ENCODE peak calls at places on chromosomes 13 and 19, in seven cellular contexts. One of them, this sample, is unnamed.

GRCh38 chr19:35165200-35166058 is 10.9 kb downstream of the FXYD5 start:
- DNase-seq in activated T-cell treated with anti-CD3 and anti-CD28 coated beads, Interleukin-2, amount 50 U/mL, for 1 hour: peak; percentile 16
- DNase-seq in anterior cingulate cortex: no peak
- DNase-seq in Right ventricle myocardium superior: no peak
- DNase-seq in AG09319: no peak
- DNase-seq in NCI-H2227 treated with DMSO at 0.1 percent for 48 hours: no peak
- DNase-seq in GM23248: no peak
- DNase-seq in this sample: no peak

GRCh38 chr19:7928741-7929701 is 3.1 kb upstream of the CTXN1 start:
- DNase-seq in activated T-cell treated with anti-CD3 and anti-CD28 coated beads, Interleukin-2, amount 50 U/mL, for 1 hour: peak; percentile 82
- DNase-seq in anterior cingulate cortex: no peak
- DNase-seq in Right ventricle myocardium superior: no peak
- DNase-seq in AG09319: peak; percentile 56
- DNase-seq in NCI-H2227 treated with DMSO at 0.1 percent for 48 hours: no peak
- DNase-seq in GM23248: peak; percentile 92
- DNase-seq in this sample: peak; percentile 72

GRCh38 chr19:50510700-50511068 is 307 bp downstream of the JOSD2 start:
- DNase-seq in activated T-cell treated with anti-CD3 and anti-CD28 coated beads, Interleukin-2, amount 50 U/mL, for 1 hour: no peak
- DNase-seq in anterior cingulate cortex: peak; percentile 94
- DNase-seq in Right ventricle myocardium superior: no peak
- DNase-seq in AG09319: no peak
- DNase-seq in NCI-H2227 treated with DMSO at 0.1 percent for 48 hours: peak; percentile 94
- DNase-seq in GM23248: no peak
- DNase-seq in this sample: no peak

GRCh38 chr19:46383171-46383815 is 30.1 kb downstream of the CCDC8 start:
- DNase-seq in activated T-cell treated with anti-CD3 and anti-CD28 coated beads, Interleukin-2, amount 50 U/mL, for 1 hour: no peak
- DNase-seq in anterior cingulate cortex: no peak
- DNase-seq in Right ventricle myocardium superior: no peak
- DNase-seq in AG09319: no peak
- DNase-seq in NCI-H2227 treated with DMSO at 0.1 percent for 48 hours: no peak
- DNase-seq in GM23248: no peak
- DNase-seq in this sample: no peak

GRCh38 chr19:33674575-33675367 is 53.0 kb downstream of the CHST8 start:
- DNase-seq in activated T-cell treated with anti-CD3 and anti-CD28 coated beads, Interleukin-2, amount 50 U/mL, for 1 hour: no peak
- DNase-seq in anterior cingulate cortex: no peak
- DNase-seq in Right ventricle myocardium superior: no peak
- DNase-seq in AG09319: no peak
- DNase-seq in NCI-H2227 treated with DMSO at 0.1 percent for 48 hours: no peak
- DNase-seq in GM23248: no peak
- DNase-seq in this sample: no peak

GRCh38 chr13:39422845-39423565 is 180.0 kb downstream of the LHFPL6 start:
- DNase-seq in activated T-cell treated with anti-CD3 and anti-CD28 coated beads, Interleukin-2, amount 50 U/mL, for 1 hour: no peak
- DNase-seq in anterior cingulate cortex: no peak
- DNase-seq in Right ventricle myocardium superior: no peak
- DNase-seq in AG09319: no peak
- DNase-seq in NCI-H2227 treated with DMSO at 0.1 percent for 48 hours: no peak
- DNase-seq in GM23248: peak; percentile 21
- DNase-seq in this sample: no peak

GRCh38 chr19:38470788-38471480 is 37.4 kb downstream of the RYR1 start:
- DNase-seq in activated T-cell treated with anti-CD3 and anti-CD28 coated beads, Interleukin-2, amount 50 U/mL, for 1 hour: no peak
- DNase-seq in anterior cingulate cortex: no peak
- DNase-seq in Right ventricle myocardium superior: no peak
- DNase-seq in AG09319: no peak
- DNase-seq in NCI-H2227 treated with DMSO at 0.1 percent for 48 hours: no peak
- DNase-seq in GM23248: no peak
- DNase-seq in this sample: no peak

GRCh38 chr13:21330126-21330861 is 128.8 kb downstream of the ZDHHC20 start:
- DNase-seq in activated T-cell treated with anti-CD3 and anti-CD28 coated beads, Interleukin-2, amount 50 U/mL, for 1 hour: no peak
- DNase-seq in anterior cingulate cortex: no peak
- DNase-seq in Right ventricle myocardium superior: no peak
- DNase-seq in AG09319: no peak
- DNase-seq in NCI-H2227 treated with DMSO at 0.1 percent for 48 hours: no peak
- DNase-seq in GM23248: no peak
- DNase-seq in this sample: no peak

GRCh38 chr19:41575998-41576397 is at the start of gene CEACAM21:
- DNase-seq in activated T-cell treated with anti-CD3 and anti-CD28 coated beads, Interleukin-2, amount 50 U/mL, for 1 hour: peak; percentile 43
- DNase-seq in anterior cingulate cortex: peak; percentile 16
- DNase-seq in Right ventricle myocardium superior: peak; percentile 81
- DNase-seq in AG09319: no peak
- DNase-seq in NCI-H2227 treated with DMSO at 0.1 percent for 48 hours: no peak
- DNase-seq in GM23248: no peak
- DNase-seq in this sample: no peak

GRCh38 chr13:43021926-43022670 is 1.3 kb upstream of the DNAJC15 start:
- DNase-seq in activated T-cell treated with anti-CD3 and anti-CD28 coated beads, Interleukin-2, amount 50 U/mL, for 1 hour: no peak
- DNase-seq in anterior cingulate cortex: no peak
- DNase-seq in Right ventricle myocardium superior: no peak
- DNase-seq in AG09319: no peak
- DNase-seq in NCI-H2227 treated with DMSO at 0.1 percent for 48 hours: no peak
- DNase-seq in GM23248: peak; percentile 24
- DNase-seq in this sample: no peak

GRCh38 chr19:17629760-17630159 is 58.4 kb downstream of the UNC13A start:
- DNase-seq in activated T-cell treated with anti-CD3 and anti-CD28 coated beads, Interleukin-2, amount 50 U/mL, for 1 hour: no peak
- DNase-seq in anterior cingulate cortex: no peak
- DNase-seq in Right ventricle myocardium superior: no peak
- DNase-seq in AG09319: no peak
- DNase-seq in NCI-H2227 treated with DMSO at 0.1 percent for 48 hours: no peak
- DNase-seq in GM23248: no peak
- DNase-seq in this sample: no peak

GRCh38 chr13:111659236-111659635 is 338.8 kb downstream of the TEX29 start:
- DNase-seq in activated T-cell treated with anti-CD3 and anti-CD28 coated beads, Interleukin-2, amount 50 U/mL, for 1 hour: no peak
- DNase-seq in anterior cingulate cortex: no peak
- DNase-seq in Right ventricle myocardium superior: no peak
- DNase-seq in AG09319: no peak
- DNase-seq in NCI-H2227 treated with DMSO at 0.1 percent for 48 hours: no peak
- DNase-seq in GM23248: no peak
- DNase-seq in this sample: no peak

GRCh38 chr13:51838235-51838846 is 6.6 kb downstream of the TMEM272 start:
- DNase-seq in activated T-cell treated with anti-CD3 and anti-CD28 coated beads, Interleukin-2, amount 50 U/mL, for 1 hour: no peak
- DNase-seq in anterior cingulate cortex: no peak
- DNase-seq in Right ventricle myocardium superior: no peak
- DNase-seq in AG09319: no peak
- DNase-seq in NCI-H2227 treated with DMSO at 0.1 percent for 48 hours: no peak
- DNase-seq in GM23248: peak; percentile 94
- DNase-seq in this sample: no peak

GRCh38 chr13:42246541-42246940 is 25.4 kb upstream of the AKAP11 start:
- DNase-seq in activated T-cell treated with anti-CD3 and anti-CD28 coated beads, Interleukin-2, amount 50 U/mL, for 1 hour: no peak
- DNase-seq in anterior cingulate cortex: no peak
- DNase-seq in Right ventricle myocardium superior: no peak
- DNase-seq in AG09319: no peak
- DNase-seq in NCI-H2227 treated with DMSO at 0.1 percent for 48 hours: no peak
- DNase-seq in GM23248: no peak
- DNase-seq in this sample: no peak

GRCh38 chr19:50557009-50557613 is 11.1 kb downstream of the LRRC4B start:
- DNase-seq in activated T-cell treated with anti-CD3 and anti-CD28 coated beads, Interleukin-2, amount 50 U/mL, for 1 hour: no peak
- DNase-seq in anterior cingulate cortex: no peak
- DNase-seq in Right ventricle myocardium superior: no peak
- DNase-seq in AG09319: no peak
- DNase-seq in NCI-H2227 treated with DMSO at 0.1 percent for 48 hours: no peak
- DNase-seq in GM23248: no peak
- DNase-seq in this sample: no peak

GRCh38 chr19:46181386-46181774 is 33.3 kb downstream of the IGFL2 start:
- DNase-seq in activated T-cell treated with anti-CD3 and anti-CD28 coated beads, Interleukin-2, amount 50 U/mL, for 1 hour: no peak
- DNase-seq in anterior cingulate cortex: no peak
- DNase-seq in Right ventricle myocardium superior: no peak
- DNase-seq in AG09319: no peak
- DNase-seq in NCI-H2227 treated with DMSO at 0.1 percent for 48 hours: no peak
- DNase-seq in GM23248: peak; percentile 71
- DNase-seq in this sample: no peak

GRCh38 chr13:94007072-94007471 is 472.4 kb downstream of the DCT start:
- DNase-seq in activated T-cell treated with anti-CD3 and anti-CD28 coated beads, Interleukin-2, amount 50 U/mL, for 1 hour: no peak
- DNase-seq in anterior cingulate cortex: no peak
- DNase-seq in Right ventricle myocardium superior: no peak
- DNase-seq in AG09319: no peak
- DNase-seq in NCI-H2227 treated with DMSO at 0.1 percent for 48 hours: no peak
- DNase-seq in GM23248: no peak
- DNase-seq in this sample: no peak

GRCh38 chr19:57527136-57527881 is at the start of gene ZNF549:
- DNase-seq in activated T-cell treated with anti-CD3 and anti-CD28 coated beads, Interleukin-2, amount 50 U/mL, for 1 hour: peak; percentile 84
- DNase-seq in anterior cingulate cortex: peak; percentile 82
- DNase-seq in Right ventricle myocardium superior: peak; percentile 92
- DNase-seq in AG09319: peak; percentile 74
- DNase-seq in NCI-H2227 treated with DMSO at 0.1 percent for 48 hours: peak; percentile 99
- DNase-seq in GM23248: peak; percentile 96
- DNase-seq in this sample: peak; percentile 84

GRCh38 chr13:108200781-108201398 is 14.4 kb downstream of the LIG4 start:
- DNase-seq in activated T-cell treated with anti-CD3 and anti-CD28 coated beads, Interleukin-2, amount 50 U/mL, for 1 hour: no peak
- DNase-seq in anterior cingulate cortex: no peak
- DNase-seq in Right ventricle myocardium superior: no peak
- DNase-seq in AG09319: no peak
- DNase-seq in NCI-H2227 treated with DMSO at 0.1 percent for 48 hours: no peak
- DNase-seq in GM23248: peak; percentile 66
- DNase-seq in this sample: no peak

GRCh38 chr19:55795021-55795420 is 26.1 kb downstream of the RFPL4AL1 start:
- DNase-seq in activated T-cell treated with anti-CD3 and anti-CD28 coated beads, Interleukin-2, amount 50 U/mL, for 1 hour: no peak
- DNase-seq in anterior cingulate cortex: no peak
- DNase-seq in Right ventricle myocardium superior: no peak
- DNase-seq in AG09319: no peak
- DNase-seq in NCI-H2227 treated with DMSO at 0.1 percent for 48 hours: no peak
- DNase-seq in GM23248: no peak
- DNase-seq in this sample: no peak